ENCODE peak calls at places on chromosome 13, in four cellular contexts. E, A, Q and K are unnamed samples. For H3K4me1, the result is how much of the 10 kb centered on the place peaks cover.

GRCh38 chr13:24500977-24501376 is 11.6 kb downstream of the PARP4 start:
- DNase-seq in E (no peak), A (no peak), Q (no peak), K (no peak)

GRCh38 chr13:82698941-82699340 is 1183.3 kb downstream of the SLITRK1 start:
- DNase-seq in E (no peak), A (no peak), Q (no peak), K (no peak)

GRCh38 chr13:95968906-95969305 is 84.3 kb downstream of the UGGT2 start:
- DNase-seq in E (no peak), A (no peak), Q (no peak), K (no peak)

GRCh38 chr13:40792284-40793051 is 3.1 kb downstream of the SLC25A15 start:
- DNase-seq in E (no peak), A (no peak), Q (no peak), K (no peak)

GRCh38 chr13:26619321-26619720 is 61.8 kb downstream of the WASF3 start:
- DNase-seq in E (no peak), A (no peak), Q (no peak), K (no peak)

GRCh38 chr13:36069881-36070366 is 61.3 kb downstream of the DCLK1 start:
- DNase-seq in E (no peak), A (no peak), Q (no peak), K (no peak)

GRCh38 chr13:61255035-61255796 is 160.4 kb downstream of the PCDH20 start:
- DNase-seq in E (no peak), A (no peak), Q (no peak), K (no peak)

GRCh38 chr13:23701646-23702045 is 131.4 kb downstream of the TNFRSF19 start:
- DNase-seq in E (peak), A (no peak), Q (peak), K (no peak)

GRCh38 chr13:25980255-25980654 is 71.6 kb downstream of the SHISA2 start:
- DNase-seq in E (no peak), A (no peak), Q (no peak), K (no peak)

GRCh38 chr13:102846261-102847015 is 606 bp downstream of the ERCC5 start:
- DNase-seq in E (peak), A (peak), Q (peak), K (peak)

GRCh38 chr13:113827021-113827420 is 36.9 kb downstream of the GAS6 start:
- DNase-seq in E (peak), A (peak), Q (no peak), K (no peak)

GRCh38 chr13:110163020-110163658 is 143.8 kb downstream of the COL4A1 start:
- DNase-seq in E (no peak), A (no peak), Q (no peak), K (no peak)

GRCh38 chr13:28753208-28753892 is 34.6 kb upstream of the SLC46A3 start:
- DNase-seq in E (no peak), A (peak), Q (peak), K (peak)

GRCh38 chr13:23599083-23599925 is 29.1 kb downstream of the TNFRSF19 start:
- DNase-seq in E (no peak), A (no peak), Q (no peak), K (no peak)

GRCh38 chr13:91085127-91085526 is 262.4 kb upstream of the MIR17HG start:
- DNase-seq in E (no peak), A (no peak), Q (no peak), K (no peak)

GRCh38 chr13:26540319-26540718 is 17.2 kb upstream of the WASF3 start:
- DNase-seq in E (peak), A (no peak), Q (peak), K (no peak)

GRCh38 chr13:40673061-40673397 is 6.6 kb upstream of the FOXO1 start:
- DNase-seq in E (no peak), A (no peak), Q (no peak), K (no peak)

GRCh38 chr13:90396266-90396665 is 951.2 kb upstream of the MIR17HG start:
- DNase-seq in E (no peak), A (no peak), Q (no peak), K (no peak)

GRCh38 chr13:36142735-36143134 is 11.6 kb upstream of the DCLK1 start:
- DNase-seq in E (no peak), A (no peak), Q (no peak), K (no peak)

GRCh38 chr13:26896986-26897668 is 136.5 kb upstream of the GPR12 start:
- DNase-seq in E (no peak), A (no peak), Q (no peak), K (no peak)

GRCh38 chr13:44116562-44117315 is 237.0 kb downstream of the LACC1 start:
- DNase-seq in E (no peak), A (no peak), Q (no peak), K (no peak)

GRCh38 chr13:23889598-23890224 is 511 bp upstream of the MIPEP start:
- DNase-seq in E (no peak), A (no peak), Q (no peak), K (no peak)

GRCh38 chr13:110014719-110015118 is 228.3 kb upstream of the IRS2 start:
- DNase-seq in E (no peak), A (no peak), Q (no peak), K (peak)

GRCh38 chr13:50220938-50221337 is 205.7 kb downstream of the KCNRG start:
- DNase-seq in E (no peak), A (no peak), Q (no peak), K (no peak)

GRCh38 chr13:74114202-74114601 is 20.0 kb downstream of the KLF12 start:
- DNase-seq in E (no peak), A (no peak), Q (no peak), K (no peak)

GRCh38 chr13:29810145-29810742 is 40.2 kb downstream of the UBL3 start:
- DNase-seq in E (no peak), A (no peak), Q (no peak), K (no peak)
- H3K4me1 ChIP-seq in E (half or more), A (under half), Q (under half), K (under half)

GRCh38 chr13:48506092-48506701 is 26.7 kb downstream of the RCBTB2 start:
- DNase-seq in E (no peak), A (no peak), Q (peak), K (peak)

GRCh38 chr13:48502601-48503319 is 30.1 kb downstream of the RCBTB2 start:
- DNase-seq in E (no peak), A (no peak), Q (no peak), K (no peak)

GRCh38 chr13:48507024-48507423 is 25.9 kb downstream of the RCBTB2 start:
- DNase-seq in E (no peak), A (no peak), Q (no peak), K (peak)

GRCh38 chr13:48505597-48506091 is 27.2 kb downstream of the RCBTB2 start:
- DNase-seq in E (no peak), A (no peak), Q (no peak), K (peak)

DNA sequence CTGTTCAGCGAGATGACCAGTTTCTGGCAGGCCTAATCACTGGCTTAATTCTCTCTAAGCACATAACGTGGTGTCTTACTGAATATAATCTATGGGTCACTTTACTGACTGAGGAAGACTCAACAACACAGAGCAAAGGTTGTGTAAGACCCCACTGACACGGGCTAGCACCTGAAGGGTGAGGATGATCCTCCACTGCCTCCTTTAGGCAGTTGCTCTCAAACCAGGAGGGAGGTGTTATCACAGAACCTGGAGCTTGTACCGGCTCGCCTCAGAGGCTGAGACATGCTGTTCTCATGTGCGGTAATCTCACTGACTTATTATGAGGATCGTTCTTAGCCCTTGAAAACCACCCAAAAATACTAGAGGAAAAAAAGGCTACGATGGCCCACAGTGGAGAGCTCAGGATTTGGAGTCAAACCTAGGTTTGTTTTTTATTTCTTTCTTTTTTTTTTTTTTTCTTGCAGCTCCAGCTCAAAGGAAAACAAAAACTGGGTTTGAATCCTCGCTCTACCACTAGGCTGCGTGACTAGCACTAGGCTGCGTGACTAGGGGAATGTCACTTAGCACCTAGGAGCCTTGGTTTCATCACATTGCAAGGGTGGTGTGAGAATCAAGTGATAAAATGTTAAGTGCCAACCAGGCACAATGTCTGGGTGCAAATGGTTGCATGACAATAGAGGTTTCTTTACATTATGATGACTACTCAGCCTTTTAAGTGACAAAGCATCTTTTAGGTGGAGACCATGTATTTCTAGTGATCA is 28.1 kb downstream of the RCBTB2 start:
- DNase-seq in E (no peak), A (no peak), Q (no peak), K (peak)
- H3K4me1 ChIP-seq in E (under half), A (under half), Q (half or more), K (under half)

DNA sequence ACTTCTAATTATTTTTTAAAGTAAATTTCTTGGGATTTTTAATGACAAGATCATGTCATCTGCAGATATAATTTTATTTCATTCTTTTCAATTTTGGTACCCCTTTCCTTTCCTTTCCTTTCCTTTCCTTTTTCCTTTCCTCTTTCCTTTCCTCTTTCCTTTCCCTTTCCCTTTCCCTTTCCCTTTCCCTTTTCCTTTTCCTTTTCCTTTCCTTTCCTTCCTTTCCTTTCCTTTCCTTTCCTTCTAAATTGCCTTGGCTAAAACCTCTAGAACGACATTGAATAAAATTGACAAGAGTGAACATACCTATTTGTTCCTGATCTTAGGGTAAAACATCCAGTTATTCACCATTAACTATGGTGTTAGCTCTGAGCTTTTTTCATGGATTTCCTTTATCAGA is 334.1 kb downstream of the NDFIP2 start:
- DNase-seq in E (no peak), A (no peak), Q (no peak), K (no peak)
- H3K4me1 ChIP-seq in E (under half), A (under half), Q (under half), K (under half)

GRCh38 chr13:106919638-106920037 is 351.7 kb upstream of the ARGLU1 start:
- DNase-seq in E (peak), A (peak), Q (peak), K (no peak)

GRCh38 chr13:106916329-106916728 is 348.4 kb upstream of the ARGLU1 start:
- DNase-seq in E (no peak), A (no peak), Q (no peak), K (no peak)

GRCh38 chr13:106917024-106917491 is 349.1 kb upstream of the ARGLU1 start:
- DNase-seq in E (peak), A (no peak), Q (peak), K (no peak)

GRCh38 chr13:106919093-106919492 is 351.2 kb upstream of the ARGLU1 start:
- DNase-seq in E (no peak), A (no peak), Q (no peak), K (no peak)

DNA sequence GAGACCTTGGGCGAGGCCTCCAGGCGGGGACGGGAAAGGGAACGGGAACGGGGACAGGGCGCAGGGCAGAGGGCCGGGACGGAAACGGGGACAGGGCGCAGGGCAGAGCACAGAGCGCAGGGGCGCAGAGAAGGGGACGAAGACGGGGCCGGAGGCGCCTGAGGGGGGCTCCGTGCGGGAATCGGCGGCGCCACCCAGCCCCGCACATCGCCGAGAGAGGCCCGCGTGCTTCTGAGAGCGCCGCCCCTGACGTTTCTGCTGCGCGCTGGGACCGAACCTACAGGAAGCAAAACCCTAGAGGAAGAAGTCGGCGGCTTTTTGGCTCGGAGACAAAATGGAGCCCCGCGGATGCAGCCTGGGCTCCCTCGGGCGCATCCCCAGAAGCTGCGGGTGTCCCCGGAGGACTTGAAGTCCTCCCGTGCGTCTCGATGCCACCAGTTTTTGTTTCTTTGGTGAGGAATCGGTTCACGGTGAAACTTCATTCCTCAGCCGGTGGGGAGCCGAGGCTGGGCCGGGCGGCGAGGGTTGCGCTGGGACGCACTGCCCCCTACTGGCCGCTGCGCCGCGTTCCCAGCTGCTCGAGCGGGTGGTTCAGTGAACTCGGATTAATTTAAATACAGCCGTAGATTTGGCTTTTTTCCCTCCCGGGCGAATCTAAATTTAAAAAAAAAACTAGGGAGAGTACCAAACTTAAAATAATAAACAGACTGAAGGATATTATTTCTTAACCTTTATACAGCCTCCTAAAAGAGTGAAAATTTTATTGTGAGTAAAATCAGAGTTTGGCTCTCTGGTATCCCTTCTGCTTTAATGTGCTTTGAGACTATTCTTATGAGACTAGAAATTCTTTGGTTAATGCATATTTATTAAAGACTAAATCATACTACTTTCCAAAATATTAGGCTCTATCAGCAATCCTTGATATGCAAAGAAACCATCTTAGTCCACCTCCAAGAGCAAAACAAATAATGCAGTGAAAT is 350.0 kb upstream of the ARGLU1 start:
- DNase-seq in E (peak), A (peak), Q (peak), K (peak)
- H3K4me1 ChIP-seq in E (under half), A (under half), Q (under half), K (under half)

DNA sequence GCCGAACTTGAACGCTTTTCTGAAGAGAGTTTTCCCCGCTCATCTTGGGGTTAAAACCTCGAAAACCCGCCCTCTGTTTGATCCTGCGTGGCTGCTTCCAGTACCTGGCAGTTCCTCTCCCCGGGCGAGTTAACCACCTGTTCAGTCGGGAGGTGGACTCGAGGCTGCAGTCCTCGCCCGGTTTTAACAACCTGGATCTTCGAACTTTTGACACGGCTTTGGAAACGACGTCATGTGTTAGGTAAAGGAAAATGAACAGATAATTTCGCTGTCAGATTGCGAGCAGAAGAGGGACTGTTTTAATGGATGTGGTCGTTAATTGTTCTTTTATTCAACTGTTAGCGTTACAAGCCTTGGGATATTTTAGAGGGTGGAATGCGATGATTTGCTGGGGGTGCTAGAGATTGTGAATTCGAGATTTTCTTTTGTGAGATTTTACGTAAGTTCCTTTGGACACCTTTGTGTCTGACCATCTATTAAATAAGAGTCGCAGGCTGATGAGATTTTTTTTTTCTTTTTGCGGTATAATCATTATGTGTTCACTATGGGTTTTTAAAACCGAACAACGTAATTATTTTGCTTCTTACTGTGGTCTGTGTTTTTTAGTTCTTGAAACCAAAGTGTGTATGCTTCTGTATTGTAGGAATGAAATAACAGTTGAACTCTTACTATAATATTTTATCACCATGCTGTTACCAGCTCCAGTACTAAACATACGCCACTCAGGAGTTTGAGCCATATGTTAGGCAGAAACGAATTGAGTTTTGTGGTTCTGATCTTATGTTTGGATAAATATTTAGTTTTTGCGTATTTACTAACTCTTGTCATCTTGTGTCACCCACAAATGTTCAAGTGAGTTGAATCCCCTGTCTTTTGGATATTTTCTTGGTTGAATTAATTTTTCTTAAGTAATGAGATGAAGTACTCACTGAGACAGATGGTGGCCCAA is 1.2 kb downstream of the FNDC3A start:
- DNase-seq in E (no peak), A (no peak), Q (no peak), K (no peak)
- H3K4me1 ChIP-seq in E (under half), A (under half), Q (under half), K (under half)

DNA sequence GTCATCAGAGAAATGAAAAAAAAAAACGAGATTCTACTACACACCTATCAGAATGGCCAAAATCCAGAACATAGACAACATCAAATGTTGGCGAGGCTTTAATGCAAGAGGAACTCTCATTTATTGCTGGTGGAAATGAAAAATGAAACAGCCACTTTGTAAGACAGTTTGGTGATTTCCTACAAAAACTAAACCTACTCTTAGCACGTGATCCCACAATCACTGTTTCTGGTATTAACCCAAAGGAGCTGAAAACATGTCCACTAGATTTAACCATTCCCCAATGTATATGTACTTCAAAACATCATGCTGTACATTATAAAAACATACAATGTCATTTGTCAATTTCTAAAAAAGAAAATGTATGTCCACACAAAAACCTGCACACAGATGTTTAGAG is 13.0 kb downstream of the MYCBP2 start:
- DNase-seq in E (no peak), A (no peak), Q (no peak), K (no peak)
- H3K4me1 ChIP-seq in E (under half), A (under half), Q (half or more), K (under half)